ENCODE peak calls at places on chromosomes 6 and 20, in nine cellular contexts. One of them, this sample, is unnamed.

GRCh38 chr20:19301142-19301541 is 88.7 kb downstream of the SLC24A3 start:
- DNase-seq in K562: no peak
- DNase-seq in neuronal stem cell: no peak
- DNase-seq in Karpas-422: no peak
- DNase-seq in astrocyte of the spinal cord: no peak
- DNase-seq in T-cell: no peak
- DNase-seq in cardiac fibroblast: no peak
- DNase-seq in sigmoid colon: no peak
- DNase-seq in SK-MEL-5: no peak
- DNase-seq in this sample: no peak

GRCh38 chr6:25248100-25248499 is 31.1 kb upstream of the CARMIL1 start:
- DNase-seq in K562: no peak
- DNase-seq in neuronal stem cell: no peak
- DNase-seq in Karpas-422: no peak
- DNase-seq in astrocyte of the spinal cord: peak
- DNase-seq in T-cell: no peak
- DNase-seq in cardiac fibroblast: no peak
- DNase-seq in sigmoid colon: no peak
- DNase-seq in SK-MEL-5: no peak
- DNase-seq in this sample: no peak

GRCh38 chr20:38770970-38771369 is 22.7 kb downstream of the ACTR5 start:
- DNase-seq in K562: no peak
- DNase-seq in neuronal stem cell: no peak
- DNase-seq in Karpas-422: no peak
- DNase-seq in astrocyte of the spinal cord: no peak
- DNase-seq in T-cell: no peak
- DNase-seq in cardiac fibroblast: no peak
- DNase-seq in sigmoid colon: no peak
- DNase-seq in SK-MEL-5: no peak
- DNase-seq in this sample: no peak

GRCh38 chr6:7145269-7146078 is 37.7 kb downstream of the RREB1 start:
- DNase-seq in K562: no peak
- DNase-seq in neuronal stem cell: no peak
- DNase-seq in Karpas-422: no peak
- DNase-seq in astrocyte of the spinal cord: no peak
- DNase-seq in T-cell: no peak
- DNase-seq in cardiac fibroblast: no peak
- DNase-seq in sigmoid colon: no peak
- DNase-seq in SK-MEL-5: no peak
- DNase-seq in this sample: no peak

GRCh38 chr6:11213305-11214106 is 19.0 kb downstream of the NEDD9 start:
- DNase-seq in K562: no peak
- DNase-seq in neuronal stem cell: no peak
- DNase-seq in Karpas-422: no peak
- DNase-seq in astrocyte of the spinal cord: no peak
- DNase-seq in T-cell: no peak
- DNase-seq in cardiac fibroblast: peak
- DNase-seq in sigmoid colon: no peak
- DNase-seq in SK-MEL-5: no peak
- DNase-seq in this sample: no peak

GRCh38 chr20:10090588-10091166 is 55.9 kb downstream of the ANKEF1 start:
- DNase-seq in K562: peak
- DNase-seq in neuronal stem cell: peak
- DNase-seq in Karpas-422: peak
- DNase-seq in astrocyte of the spinal cord: peak
- DNase-seq in T-cell: peak
- DNase-seq in cardiac fibroblast: peak
- DNase-seq in sigmoid colon: no peak
- DNase-seq in SK-MEL-5: peak
- DNase-seq in this sample: no peak

GRCh38 chr6:148906386-148906785 is 159.6 kb downstream of the UST start:
- DNase-seq in K562: no peak
- DNase-seq in neuronal stem cell: no peak
- DNase-seq in Karpas-422: no peak
- DNase-seq in astrocyte of the spinal cord: no peak
- DNase-seq in T-cell: no peak
- DNase-seq in cardiac fibroblast: no peak
- DNase-seq in sigmoid colon: no peak
- DNase-seq in SK-MEL-5: no peak
- DNase-seq in this sample: no peak

GRCh38 chr6:42141603-42142117 is 760 bp downstream of the C6orf132 start:
- DNase-seq in K562: no peak
- DNase-seq in neuronal stem cell: no peak
- DNase-seq in Karpas-422: no peak
- DNase-seq in astrocyte of the spinal cord: no peak
- DNase-seq in T-cell: no peak
- DNase-seq in cardiac fibroblast: no peak
- DNase-seq in sigmoid colon: no peak
- DNase-seq in SK-MEL-5: no peak
- DNase-seq in this sample: no peak

GRCh38 chr6:109081516-109081915 is 13.1 kb downstream of the SESN1 start:
- DNase-seq in K562: no peak
- DNase-seq in neuronal stem cell: no peak
- DNase-seq in Karpas-422: no peak
- DNase-seq in astrocyte of the spinal cord: no peak
- DNase-seq in T-cell: no peak
- DNase-seq in cardiac fibroblast: no peak
- DNase-seq in sigmoid colon: no peak
- DNase-seq in SK-MEL-5: no peak
- DNase-seq in this sample: no peak

GRCh38 chr6:83169096-83169495 is 24.0 kb downstream of the PGM3 start:
- DNase-seq in K562: no peak
- DNase-seq in neuronal stem cell: no peak
- DNase-seq in Karpas-422: no peak
- DNase-seq in astrocyte of the spinal cord: no peak
- DNase-seq in T-cell: no peak
- DNase-seq in cardiac fibroblast: no peak
- DNase-seq in sigmoid colon: no peak
- DNase-seq in SK-MEL-5: no peak
- DNase-seq in this sample: no peak

GRCh38 chr20:62453186-62453808 is 22.5 kb downstream of the GATA5 start:
- DNase-seq in K562: no peak
- DNase-seq in neuronal stem cell: no peak
- DNase-seq in Karpas-422: no peak
- DNase-seq in astrocyte of the spinal cord: no peak
- DNase-seq in T-cell: no peak
- DNase-seq in cardiac fibroblast: no peak
- DNase-seq in sigmoid colon: no peak
- DNase-seq in SK-MEL-5: no peak
- DNase-seq in this sample: no peak

GRCh38 chr6:90729057-90729456 is 142.2 kb upstream of the MAP3K7 start:
- DNase-seq in K562: no peak
- DNase-seq in neuronal stem cell: no peak
- DNase-seq in Karpas-422: no peak
- DNase-seq in astrocyte of the spinal cord: no peak
- DNase-seq in T-cell: no peak
- DNase-seq in cardiac fibroblast: no peak
- DNase-seq in sigmoid colon: no peak
- DNase-seq in SK-MEL-5: no peak
- DNase-seq in this sample: no peak

GRCh38 chr6:70599187-70599586 is 32.5 kb downstream of the SDHAF4 start:
- DNase-seq in K562: no peak
- DNase-seq in neuronal stem cell: no peak
- DNase-seq in Karpas-422: no peak
- DNase-seq in astrocyte of the spinal cord: no peak
- DNase-seq in T-cell: no peak
- DNase-seq in cardiac fibroblast: no peak
- DNase-seq in sigmoid colon: no peak
- DNase-seq in SK-MEL-5: no peak
- DNase-seq in this sample: no peak

GRCh38 chr20:57672953-57673575 is 36.8 kb downstream of the PMEPA1 start:
- DNase-seq in K562: no peak
- DNase-seq in neuronal stem cell: no peak
- DNase-seq in Karpas-422: no peak
- DNase-seq in astrocyte of the spinal cord: no peak
- DNase-seq in T-cell: no peak
- DNase-seq in cardiac fibroblast: no peak
- DNase-seq in sigmoid colon: no peak
- DNase-seq in SK-MEL-5: no peak
- DNase-seq in this sample: no peak

GRCh38 chr6:127458817-127459216 is 372 bp downstream of the KIAA0408 start:
- DNase-seq in K562: no peak
- DNase-seq in neuronal stem cell: no peak
- DNase-seq in Karpas-422: no peak
- DNase-seq in astrocyte of the spinal cord: no peak
- DNase-seq in T-cell: no peak
- DNase-seq in cardiac fibroblast: peak
- DNase-seq in sigmoid colon: peak
- DNase-seq in SK-MEL-5: peak
- DNase-seq in this sample: peak

GRCh38 chr6:2940010-2940850 is 31.1 kb downstream of the SERPINB6 start:
- DNase-seq in K562: no peak
- DNase-seq in neuronal stem cell: no peak
- DNase-seq in Karpas-422: no peak
- DNase-seq in astrocyte of the spinal cord: no peak
- DNase-seq in T-cell: peak
- DNase-seq in cardiac fibroblast: no peak
- DNase-seq in sigmoid colon: no peak
- DNase-seq in SK-MEL-5: no peak
- DNase-seq in this sample: peak

GRCh38 chr6:129644567-129645015 is 65.4 kb downstream of the ARHGAP18 start:
- DNase-seq in K562: no peak
- DNase-seq in neuronal stem cell: no peak
- DNase-seq in Karpas-422: no peak
- DNase-seq in astrocyte of the spinal cord: peak
- DNase-seq in T-cell: no peak
- DNase-seq in cardiac fibroblast: peak
- DNase-seq in sigmoid colon: no peak
- DNase-seq in SK-MEL-5: no peak
- DNase-seq in this sample: no peak

GRCh38 chr6:165973473-165973872 is 194.2 kb downstream of the TBXT start:
- DNase-seq in K562: no peak
- DNase-seq in neuronal stem cell: no peak
- DNase-seq in Karpas-422: no peak
- DNase-seq in astrocyte of the spinal cord: no peak
- DNase-seq in T-cell: no peak
- DNase-seq in cardiac fibroblast: no peak
- DNase-seq in sigmoid colon: no peak
- DNase-seq in SK-MEL-5: peak
- DNase-seq in this sample: no peak

GRCh38 chr6:119347466-119348307 is 1.9 kb downstream of the MAN1A1 start:
- DNase-seq in K562: peak
- DNase-seq in neuronal stem cell: no peak
- DNase-seq in Karpas-422: no peak
- DNase-seq in astrocyte of the spinal cord: no peak
- DNase-seq in T-cell: no peak
- DNase-seq in cardiac fibroblast: no peak
- DNase-seq in sigmoid colon: peak
- DNase-seq in SK-MEL-5: no peak
- DNase-seq in this sample: no peak

GRCh38 chr6:4270799-4271198 is 135.4 kb upstream of the ECI2 start:
- DNase-seq in K562: no peak
- DNase-seq in neuronal stem cell: no peak
- DNase-seq in Karpas-422: no peak
- DNase-seq in astrocyte of the spinal cord: peak
- DNase-seq in T-cell: no peak
- DNase-seq in cardiac fibroblast: peak
- DNase-seq in sigmoid colon: no peak
- DNase-seq in SK-MEL-5: no peak
- DNase-seq in this sample: no peak

GRCh38 chr20:621115-621756 is 11.1 kb upstream of the TCF15 start:
- DNase-seq in K562: no peak
- DNase-seq in neuronal stem cell: no peak
- DNase-seq in Karpas-422: no peak
- DNase-seq in astrocyte of the spinal cord: no peak
- DNase-seq in T-cell: no peak
- DNase-seq in cardiac fibroblast: no peak
- DNase-seq in sigmoid colon: no peak
- DNase-seq in SK-MEL-5: no peak
- DNase-seq in this sample: no peak

GRCh38 chr6:17628873-17629272 is 28.8 kb downstream of the FAM8A1 start:
- DNase-seq in K562: no peak
- DNase-seq in neuronal stem cell: no peak
- DNase-seq in Karpas-422: no peak
- DNase-seq in astrocyte of the spinal cord: no peak
- DNase-seq in T-cell: no peak
- DNase-seq in cardiac fibroblast: no peak
- DNase-seq in sigmoid colon: no peak
- DNase-seq in SK-MEL-5: no peak
- DNase-seq in this sample: no peak

GRCh38 chr6:44627091-44627878 is 239.8 kb downstream of the CDC5L start:
- DNase-seq in K562: no peak
- DNase-seq in neuronal stem cell: no peak
- DNase-seq in Karpas-422: no peak
- DNase-seq in astrocyte of the spinal cord: no peak
- DNase-seq in T-cell: no peak
- DNase-seq in cardiac fibroblast: no peak
- DNase-seq in sigmoid colon: peak
- DNase-seq in SK-MEL-5: no peak
- DNase-seq in this sample: no peak

GRCh38 chr20:48823476-48823875 is 4.3 kb downstream of the PREX1 start:
- DNase-seq in K562: no peak
- DNase-seq in neuronal stem cell: no peak
- DNase-seq in Karpas-422: no peak
- DNase-seq in astrocyte of the spinal cord: no peak
- DNase-seq in T-cell: no peak
- DNase-seq in cardiac fibroblast: no peak
- DNase-seq in sigmoid colon: no peak
- DNase-seq in SK-MEL-5: no peak
- DNase-seq in this sample: no peak

GRCh38 chr6:155216312-155217028 is 47.3 kb upstream of the CLDN20 start:
- DNase-seq in K562: no peak
- DNase-seq in neuronal stem cell: peak
- DNase-seq in Karpas-422: no peak
- DNase-seq in astrocyte of the spinal cord: no peak
- DNase-seq in T-cell: no peak
- DNase-seq in cardiac fibroblast: no peak
- DNase-seq in sigmoid colon: no peak
- DNase-seq in SK-MEL-5: no peak
- DNase-seq in this sample: no peak

GRCh38 chr20:62368629-62369507 is 1.8 kb upstream of the LAMA5 start:
- DNase-seq in K562: peak
- DNase-seq in neuronal stem cell: peak
- DNase-seq in Karpas-422: no peak
- DNase-seq in astrocyte of the spinal cord: peak
- DNase-seq in T-cell: no peak
- DNase-seq in cardiac fibroblast: peak
- DNase-seq in sigmoid colon: peak
- DNase-seq in SK-MEL-5: peak
- DNase-seq in this sample: no peak

GRCh38 chr20:52104546-52105044 is 87.0 kb downstream of the ZFP64 start:
- DNase-seq in K562: no peak
- DNase-seq in neuronal stem cell: peak
- DNase-seq in Karpas-422: no peak
- DNase-seq in astrocyte of the spinal cord: peak
- DNase-seq in T-cell: no peak
- DNase-seq in cardiac fibroblast: peak
- DNase-seq in sigmoid colon: no peak
- DNase-seq in SK-MEL-5: no peak
- DNase-seq in this sample: no peak

GRCh38 chr20:38610521-38610920 is 8.9 kb downstream of the ARHGAP40 start:
- DNase-seq in K562: no peak
- DNase-seq in neuronal stem cell: no peak
- DNase-seq in Karpas-422: no peak
- DNase-seq in astrocyte of the spinal cord: no peak
- DNase-seq in T-cell: no peak
- DNase-seq in cardiac fibroblast: no peak
- DNase-seq in sigmoid colon: no peak
- DNase-seq in SK-MEL-5: no peak
- DNase-seq in this sample: no peak

GRCh38 chr20:8523684-8524083 is 391.6 kb downstream of the PLCB1 start:
- DNase-seq in K562: no peak
- DNase-seq in neuronal stem cell: no peak
- DNase-seq in Karpas-422: peak
- DNase-seq in astrocyte of the spinal cord: no peak
- DNase-seq in T-cell: no peak
- DNase-seq in cardiac fibroblast: peak
- DNase-seq in sigmoid colon: no peak
- DNase-seq in SK-MEL-5: peak
- DNase-seq in this sample: no peak

GRCh38 chr6:11710221-11710836 is 68.3 kb downstream of the ADTRP start:
- DNase-seq in K562: no peak
- DNase-seq in neuronal stem cell: no peak
- DNase-seq in Karpas-422: no peak
- DNase-seq in astrocyte of the spinal cord: no peak
- DNase-seq in T-cell: peak
- DNase-seq in cardiac fibroblast: no peak
- DNase-seq in sigmoid colon: no peak
- DNase-seq in SK-MEL-5: no peak
- DNase-seq in this sample: no peak

GRCh38 chr6:81075974-81076373 is 676.5 kb downstream of the TENT5A start:
- DNase-seq in K562: no peak
- DNase-seq in neuronal stem cell: peak
- DNase-seq in Karpas-422: peak
- DNase-seq in astrocyte of the spinal cord: peak
- DNase-seq in T-cell: no peak
- DNase-seq in cardiac fibroblast: peak
- DNase-seq in sigmoid colon: no peak
- DNase-seq in SK-MEL-5: peak
- DNase-seq in this sample: no peak

This sample was measured in suprapubic skin.